ENCODE peak calls at places on chromosome 6, in ten cellular contexts. P, L, T, Y, I, M, X, E, H and J are unnamed samples.

GRCh38 chr6:133546098-133546497 is 304.9 kb downstream of the EYA4 start:
- DNase-seq in X (no peak), M (no peak), P (no peak), H (no peak), E (no peak), T (no peak), I (no peak), Y (no peak), L (no peak), J (no peak)

GRCh38 chr6:5723905-5724691 is 282.6 kb downstream of the NRN1 start:
- DNase-seq in P (no peak), H (no peak), E (no peak), L (no peak), X (no peak), M (no peak), Y (no peak), I (no peak), T (no peak), J (peak; percentile 63)

GRCh38 chr6:133428299-133428698 is 187.1 kb downstream of the EYA4 start:
- DNase-seq in P (no peak), M (no peak), L (no peak), X (no peak), H (no peak), T (no peak), E (no peak), Y (no peak), I (no peak), J (no peak)

GRCh38 chr6:170269873-170270541 is 20.9 kb downstream of the DLL1 start:
- DNase-seq in P (no peak), Y (no peak), H (no peak), M (no peak), E (no peak), I (no peak), T (no peak), X (no peak), L (peak; percentile 23), J (no peak)

GRCh38 chr6:146914563-146915483 is 289.4 kb upstream of the STXBP5 start:
- DNase-seq in H (no peak), I (peak; percentile 98), T (peak; percentile 85), P (peak; percentile 92), X (no peak), E (no peak), L (no peak), M (no peak), Y (no peak), J (peak; percentile 75)

GRCh38 chr6:110331816-110332215 is 26.3 kb downstream of the METTL24 start:
- DNase-seq in T (no peak), E (no peak), M (no peak), I (no peak), H (peak; percentile 52), P (no peak), L (no peak), Y (no peak), X (no peak), J (peak; percentile 76)

GRCh38 chr6:81969814-81970213 is 217.3 kb upstream of the TENT5A start:
- DNase-seq in H (no peak), T (peak; percentile 16), P (no peak), I (no peak), L (no peak), Y (no peak), E (no peak), X (no peak), M (no peak), J (no peak)

GRCh38 chr6:159898519-159898918 is 7.7 kb downstream of the MAS1 start:
- DNase-seq in Y (no peak), X (no peak), H (no peak), T (no peak), M (no peak), L (no peak), I (no peak), P (no peak), E (no peak), J (no peak)

GRCh38 chr6:69696273-69696672 is 100.5 kb downstream of the LMBRD1 start:
- DNase-seq in I (no peak), X (no peak), E (no peak), L (no peak), T (no peak), P (no peak), Y (no peak), M (no peak), H (no peak), J (no peak)

GRCh38 chr6:34132082-34132357 is 13.9 kb downstream of the GRM4 start:
- DNase-seq in T (no peak), Y (no peak), M (no peak), X (no peak), P (no peak), L (no peak), E (no peak), I (no peak), H (no peak), J (no peak)

GRCh38 chr6:44073612-44074382 is 53.5 kb downstream of the MRPL14 start:
- DNase-seq in X (no peak), P (no peak), I (no peak), H (no peak), L (no peak), E (no peak), Y (no peak), M (no peak), T (peak; percentile 61), J (no peak)

GRCh38 chr6:141421378-141421777 is 711.3 kb upstream of the GJE1 start:
- DNase-seq in I (peak; percentile 14), L (no peak), H (no peak), T (no peak), X (no peak), M (no peak), E (no peak), Y (no peak), P (peak; percentile 46), J (no peak)

GRCh38 chr6:169312658-169313346 is 59.2 kb upstream of the THBS2 start:
- DNase-seq in E (no peak), T (no peak), L (no peak), M (no peak), Y (no peak), H (no peak), P (peak; percentile 37), X (no peak), I (no peak), J (peak; percentile 28)

GRCh38 chr6:44004625-44005506 is 122.4 kb downstream of the MRPL14 start:
- DNase-seq in Y (no peak), H (no peak), M (no peak), P (no peak), T (peak; percentile 37), E (no peak), I (no peak), L (no peak), X (no peak), J (peak; percentile 96)

GRCh38 chr6:134520181-134521115 is 202.5 kb upstream of the SGK1 start:
- DNase-seq in H (no peak), L (no peak), M (no peak), T (peak; percentile 23), P (no peak), Y (no peak), E (no peak), I (peak; percentile 36), X (no peak), J (no peak)

GRCh38 chr6:160128125-160128683 is 6.6 kb downstream of the SLC22A1 start:
- DNase-seq in Y (no peak), I (no peak), E (no peak), M (no peak), T (no peak), L (no peak), H (no peak), P (no peak), X (no peak), J (no peak)

GRCh38 chr6:21972516-21972915 is 324.3 kb downstream of the PRL start:
- DNase-seq in P (no peak), T (no peak), Y (no peak), H (no peak), M (no peak), I (no peak), L (no peak), E (no peak), X (no peak), J (no peak)